ENCODE peak calls at places on chromosomes 7 and 10, in four cellular contexts. G is SK-N-SH, R is K562, H is HepG2. U is an unnamed sample.

GRCh38 chr10:46293832-46294640 is 7.2 kb downstream of the ANTXRL start:
- DNase-seq in G (no peak), R (peak), H (no peak), U (no peak)

GRCh38 chr7:47085491-47086275 is 496.2 kb downstream of the TNS3 start:
- DNase-seq in G (no peak), R (no peak), H (no peak), U (no peak)

GRCh38 chr7:12257582-12257981 is 46.5 kb downstream of the TMEM106B start:
- DNase-seq in G (no peak), R (peak), H (peak), U (no peak)

GRCh38 chr10:6299743-6300105 is 97.0 kb downstream of the PFKFB3 start:
- DNase-seq in G (no peak), R (no peak), H (no peak), U (no peak)

GRCh38 chr7:44372560-44373417 is 47.4 kb upstream of the CAMK2B start:
- DNase-seq in G (no peak), R (no peak), H (no peak), U (no peak)

GRCh38 chr10:112361951-112362770 is 11.8 kb upstream of the ACSL5 start:
- DNase-seq in G (no peak), R (no peak), H (no peak), U (no peak)

GRCh38 chr7:113301141-113301540 is 182.8 kb upstream of the SMIM30 start:
- DNase-seq in G (no peak), R (no peak), H (no peak), U (no peak)

GRCh38 chr10:129844191-129844590 is 119.9 kb downstream of the EBF3 start:
- DNase-seq in G (no peak), R (no peak), H (no peak), U (no peak)

GRCh38 chr7:112414855-112415490 is 35.3 kb upstream of the IFRD1 start:
- DNase-seq in G (peak), R (peak), H (peak), U (no peak)

GRCh38 chr10:43682956-43683355 is 34.3 kb upstream of the ZNF32 start:
- DNase-seq in G (no peak), R (no peak), H (no peak), U (no peak)

GRCh38 chr7:92228100-92228499 is 17.6 kb downstream of the KRIT1 start:
- DNase-seq in G (no peak), R (no peak), H (no peak), U (no peak)

GRCh38 chr10:127798116-127798515 is 61.1 kb downstream of the FOXI2 start:
- DNase-seq in G (no peak), R (no peak), H (no peak), U (no peak)

GRCh38 chr7:41027428-41028115 is 675.3 kb downstream of the INHBA start:
- DNase-seq in G (no peak), R (no peak), H (no peak), U (no peak)

GRCh38 chr7:27662490-27663205 is at the start of gene HIBADH:
- DNase-seq in G (peak), R (peak), H (peak), U (peak)

GRCh38 chr7:70776627-70777101 is 355.3 kb upstream of the GALNT17 start:
- DNase-seq in G (no peak), R (no peak), H (no peak), U (no peak)

GRCh38 chr10:101304316-101304715 is 49.6 kb upstream of the BTRC start:
- DNase-seq in G (no peak), R (no peak), H (no peak), U (no peak)

GRCh38 chr10:11810313-11810766 is 12.8 kb upstream of the PROSER2 start:
- DNase-seq in G (no peak), R (no peak), H (peak), U (no peak)

GRCh38 chr7:36487756-36488336 is 98.2 kb downstream of the ANLN start:
- DNase-seq in G (peak), R (peak), H (peak), U (no peak)

GRCh38 chr7:91527460-91527859 is 263.2 kb downstream of the FZD1 start:
- DNase-seq in G (no peak), R (peak), H (no peak), U (no peak)

GRCh38 chr10:62153191-62153590 is 115.5 kb downstream of the RTKN2 start:
- DNase-seq in G (no peak), R (no peak), H (no peak), U (no peak)

GRCh38 chr7:2313450-2314208 is 612 bp downstream of the SNX8 start:
- DNase-seq in G (no peak), R (no peak), H (no peak), U (no peak)

GRCh38 chr7:2306688-2307087 is 7.6 kb downstream of the SNX8 start:
- DNase-seq in G (no peak), R (peak), H (no peak), U (no peak)

GRCh38 chr7:2312272-2312929 is 1.8 kb downstream of the SNX8 start:
- DNase-seq in G (no peak), R (no peak), H (no peak), U (no peak)

GRCh38 chr7:2307690-2308107 is 6.5 kb downstream of the SNX8 start:
- DNase-seq in G (peak), R (no peak), H (no peak), U (no peak)

DNA sequence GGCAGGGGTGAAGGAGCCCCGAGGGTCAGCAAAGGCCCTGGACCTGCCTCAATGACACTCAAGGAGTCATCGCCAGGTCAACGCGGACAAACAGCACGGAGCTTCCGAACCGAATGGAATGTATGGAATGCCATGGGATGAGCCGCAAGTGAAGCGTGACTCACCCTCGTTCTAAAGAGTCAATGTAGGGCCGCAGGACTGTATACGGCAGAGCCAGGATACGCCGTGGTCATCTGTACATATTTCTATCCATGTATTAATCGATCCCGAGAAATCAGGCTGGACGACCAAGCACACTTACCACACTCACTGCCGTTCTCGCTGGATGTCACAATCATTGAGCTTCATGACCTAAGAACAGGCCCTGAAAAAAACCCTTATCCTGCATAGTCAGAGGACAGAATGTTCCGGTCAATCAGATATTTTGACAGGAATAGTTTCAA is 4.3 kb downstream of the SNX8 start:
- DNase-seq in G (no peak), R (no peak), H (peak), U (peak)
- TF ChIP-seq FOXJ3 in G (no peak), R (no peak), H (no peak), U (no peak)

DNA sequence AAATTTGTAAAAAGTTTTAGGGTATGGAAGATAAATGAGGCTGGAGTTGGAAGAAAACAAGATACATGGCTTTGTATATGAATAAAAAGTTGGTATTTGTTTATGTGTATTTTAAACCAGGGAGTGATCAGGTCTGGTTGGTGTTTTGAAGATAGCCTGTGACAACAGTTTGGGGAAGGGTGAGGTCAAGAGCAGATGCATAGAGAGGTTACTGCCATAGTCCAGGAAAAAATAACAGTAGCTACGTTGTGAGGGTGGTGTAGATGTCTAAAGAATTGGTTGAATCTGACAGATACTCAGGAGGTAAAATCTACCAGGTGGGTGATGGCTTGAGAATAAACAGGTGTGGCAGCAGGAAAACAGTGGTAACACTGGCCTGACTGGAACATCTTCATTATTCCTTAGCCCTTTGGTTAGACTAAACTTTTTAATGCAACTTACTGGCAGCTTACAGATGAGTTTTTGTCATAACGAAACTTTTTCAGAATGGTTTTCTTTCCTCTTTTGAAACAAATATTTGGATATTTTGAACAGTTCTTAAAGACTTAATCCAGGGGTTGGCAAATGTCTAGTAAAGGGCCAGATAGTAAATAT is 25.5 kb downstream of the ZNRF2 start:
- DNase-seq in G (no peak), R (no peak), H (no peak), U (no peak)
- TF ChIP-seq FOXJ3 in G (no peak), R (no peak), H (no peak), U (no peak)

DNA sequence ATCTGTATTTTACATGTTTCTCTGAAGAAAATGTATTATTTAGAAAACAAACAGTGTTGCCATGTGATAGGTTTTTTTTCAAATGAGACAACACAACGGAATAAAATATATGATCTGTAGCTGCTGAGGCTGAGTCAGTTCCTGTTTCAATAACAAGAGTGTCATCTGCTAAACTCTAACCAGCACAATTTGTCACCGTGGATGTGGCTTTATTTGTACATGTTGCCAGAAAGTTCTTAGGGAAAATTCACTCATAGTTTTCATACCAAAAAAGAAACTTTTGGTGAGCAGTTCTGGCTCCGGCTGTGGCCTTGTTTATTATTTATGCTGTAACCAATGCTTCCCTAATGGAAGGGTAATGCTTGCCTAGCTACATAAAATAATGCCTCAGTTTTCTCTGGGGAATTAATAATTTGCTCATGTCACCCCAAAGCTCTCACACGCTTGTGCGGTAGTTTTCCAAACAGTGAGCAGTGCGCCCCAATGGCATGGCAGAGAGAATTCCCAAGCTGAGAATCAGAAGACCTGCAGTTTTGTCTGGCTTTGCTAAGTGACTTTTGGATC is 20.3 kb upstream of the KLF6 start:
- DNase-seq in G (no peak), R (peak), H (no peak), U (no peak)
- TF ChIP-seq FOXJ3 in G (no peak), R (no peak), H (no peak), U (no peak)

DNA sequence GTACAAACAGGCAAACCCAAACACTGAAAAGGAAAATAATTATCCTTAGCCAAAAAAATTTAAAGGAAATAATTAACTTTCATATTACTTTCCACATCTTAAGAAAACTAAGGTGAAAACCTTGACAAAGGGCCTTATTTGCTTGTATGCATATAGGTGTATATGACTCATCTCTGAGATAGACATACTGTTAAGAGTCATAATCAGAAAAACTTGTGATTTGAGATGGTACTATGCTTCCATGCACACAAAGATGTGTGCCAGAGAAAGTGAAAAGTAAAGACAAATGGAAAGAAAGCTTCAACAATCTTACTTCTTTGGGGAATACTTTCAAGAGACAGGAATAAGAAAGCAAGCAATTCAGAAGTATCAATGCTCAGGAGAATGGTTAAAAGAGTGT is 3.3 kb upstream of the CACNA2D1 start:
- DNase-seq in G (no peak), R (no peak), H (no peak), U (no peak)
- TF ChIP-seq FOXJ3 in G (no peak), R (no peak), H (no peak), U (no peak)

DNA sequence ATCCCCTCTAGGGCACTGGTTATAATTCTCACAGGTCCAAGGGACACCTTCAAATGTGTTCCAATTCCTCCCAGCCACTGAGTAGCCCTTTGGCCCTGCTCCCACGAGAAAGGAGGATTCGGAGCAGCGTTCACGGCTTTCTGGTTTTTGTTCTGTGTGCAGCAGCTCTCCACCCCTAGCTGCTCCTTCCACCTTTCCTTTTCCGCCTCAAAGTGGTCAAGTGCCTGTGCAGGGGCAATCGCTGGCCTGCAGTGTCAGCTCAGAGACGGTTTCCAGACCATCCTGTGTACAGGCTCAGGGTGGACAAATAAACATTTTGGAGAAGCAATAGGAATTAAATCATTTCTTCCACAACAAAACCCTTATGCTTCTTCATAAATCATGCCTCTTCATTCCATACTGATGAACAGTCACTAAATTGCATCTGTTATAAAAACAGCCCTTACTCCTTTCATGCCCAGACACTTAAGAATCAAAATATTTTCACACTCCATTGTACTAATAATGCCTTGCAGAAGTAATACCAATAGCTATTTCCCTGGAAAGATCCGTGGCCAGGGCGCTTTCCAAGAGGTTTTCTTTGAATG is 1.1 kb downstream of the KIAA1549 start:
- DNase-seq in G (peak), R (no peak), H (no peak), U (no peak)
- TF ChIP-seq FOXJ3 in G (no peak), R (no peak), H (no peak), U (no peak)